ENCODE peak calls at places on chromosome 15, in seven cellular contexts. Q is fibroblast of lung, V is mesenchymal stem cell, F is IMR-90, L is GM12878, G is HCT116, B is neural progenitor cell. W is an unnamed sample.

GRCh38 chr15:68340711-68341671 is 63.4 kb downstream of the FEM1B start:
- DNase-seq in Q (peak; percentile 29), V (peak; percentile 62), F (no peak), L (no peak), G (no peak), B (no peak), W (no peak)

GRCh38 chr15:67618312-67618711 is 75.8 kb downstream of the MAP2K5 start:
- DNase-seq in Q (no peak), V (no peak), F (no peak), L (no peak), G (no peak), B (no peak), W (no peak)

GRCh38 chr15:59622289-59622688 is 10.7 kb downstream of the GCNT3 start:
- DNase-seq in Q (peak; percentile 43), V (peak; percentile 47), F (peak; percentile 34), L (no peak), G (peak; percentile 42), B (peak; percentile 55), W (peak; percentile 80)

GRCh38 chr15:43516801-43517353 is 531 bp upstream of the MAP1A start:
- DNase-seq in Q (peak; percentile 80), V (peak; percentile 76), F (peak; percentile 68), L (no peak), G (no peak), B (no peak), W (no peak)

GRCh38 chr15:81133782-81134461 is at the start of gene CFAP161:
- DNase-seq in Q (peak; percentile 69), V (peak; percentile 59), F (peak; percentile 69), L (no peak), G (peak; percentile 42), B (peak; percentile 97), W (peak; percentile 63)

GRCh38 chr15:99279783-99280307 is 28.6 kb downstream of the LRRC28 start:
- DNase-seq in Q (no peak), V (no peak), F (no peak), L (no peak), G (no peak), B (no peak), W (no peak)

GRCh38 chr15:65532738-65533051 is 2.4 kb downstream of the HACD3 start:
- DNase-seq in Q (peak; percentile 65), V (peak; percentile 85), F (peak; percentile 88), L (no peak), G (no peak), B (no peak), W (no peak)

GRCh38 chr15:100740105-100740504 is 137.7 kb downstream of the ASB7 start:
- DNase-seq in Q (no peak), V (peak; percentile 81), F (peak; percentile 90), L (no peak), G (no peak), B (no peak), W (no peak)

GRCh38 chr15:65957451-65957850 is 88.2 kb downstream of the RAB11A start:
- DNase-seq in Q (no peak), V (no peak), F (no peak), L (no peak), G (no peak), B (no peak), W (no peak)

GRCh38 chr15:56984681-56985515 is 66.5 kb downstream of the TCF12 start:
- DNase-seq in Q (peak; percentile 51), V (no peak), F (peak; percentile 48), L (no peak), G (no peak), B (no peak), W (no peak)

GRCh38 chr15:90465140-90465929 is 64.4 kb upstream of the CRTC3 start:
- DNase-seq in Q (peak; percentile 85), V (peak; percentile 60), F (peak; percentile 81), L (no peak), G (no peak), B (no peak), W (no peak)

GRCh38 chr15:60350121-60350520 is 47.7 kb downstream of the ANXA2 start:
- DNase-seq in Q (no peak), V (no peak), F (no peak), L (no peak), G (no peak), B (no peak), W (no peak)

GRCh38 chr15:73956276-73957086 is 30.2 kb downstream of the LOXL1 start:
- DNase-seq in Q (peak; percentile 98), V (peak; percentile 78), F (peak; percentile 92), L (no peak), G (peak; percentile 79), B (no peak), W (no peak)

GRCh38 chr15:64279131-64279530 is 76.8 kb downstream of the CSNK1G1 start:
- DNase-seq in Q (peak; percentile 54), V (no peak), F (peak; percentile 49), L (no peak), G (no peak), B (no peak), W (no peak)

GRCh38 chr15:64730151-64730550 is 45.2 kb downstream of the RBPMS2 start:
- DNase-seq in Q (no peak), V (no peak), F (no peak), L (no peak), G (no peak), B (no peak), W (no peak)

GRCh38 chr15:42056934-42057743 is 36.3 kb upstream of the PLA2G4E start:
- DNase-seq in Q (peak; percentile 66), V (peak; percentile 86), F (peak; percentile 62), L (no peak), G (peak; percentile 95), B (peak; percentile 94), W (peak; percentile 88)

GRCh38 chr15:82113116-82113715 is 67.4 kb upstream of the MEX3B start:
- DNase-seq in Q (peak; percentile 29), V (no peak), F (no peak), L (no peak), G (no peak), B (no peak), W (no peak)

GRCh38 chr15:80418892-80419537 is 14.8 kb downstream of the ARNT2 start:
- DNase-seq in Q (peak; percentile 53), V (peak; percentile 48), F (peak; percentile 72), L (no peak), G (peak; percentile 34), B (peak; percentile 69), W (no peak)

GRCh38 chr15:87597346-87598052 is 659.0 kb downstream of the NTRK3 start:
- DNase-seq in Q (no peak), V (peak; percentile 32), F (no peak), L (no peak), G (no peak), B (no peak), W (no peak)

GRCh38 chr15:74193305-74193718 is 9.3 kb downstream of the STRA6 start:
- DNase-seq in Q (peak; percentile 97), V (peak; percentile 80), F (peak; percentile 91), L (peak; percentile 37), G (peak; percentile 78), B (no peak), W (no peak)

GRCh38 chr15:34914316-34914715 is 55.2 kb downstream of the AQR start:
- DNase-seq in Q (no peak), V (no peak), F (no peak), L (no peak), G (no peak), B (no peak), W (no peak)

DNA sequence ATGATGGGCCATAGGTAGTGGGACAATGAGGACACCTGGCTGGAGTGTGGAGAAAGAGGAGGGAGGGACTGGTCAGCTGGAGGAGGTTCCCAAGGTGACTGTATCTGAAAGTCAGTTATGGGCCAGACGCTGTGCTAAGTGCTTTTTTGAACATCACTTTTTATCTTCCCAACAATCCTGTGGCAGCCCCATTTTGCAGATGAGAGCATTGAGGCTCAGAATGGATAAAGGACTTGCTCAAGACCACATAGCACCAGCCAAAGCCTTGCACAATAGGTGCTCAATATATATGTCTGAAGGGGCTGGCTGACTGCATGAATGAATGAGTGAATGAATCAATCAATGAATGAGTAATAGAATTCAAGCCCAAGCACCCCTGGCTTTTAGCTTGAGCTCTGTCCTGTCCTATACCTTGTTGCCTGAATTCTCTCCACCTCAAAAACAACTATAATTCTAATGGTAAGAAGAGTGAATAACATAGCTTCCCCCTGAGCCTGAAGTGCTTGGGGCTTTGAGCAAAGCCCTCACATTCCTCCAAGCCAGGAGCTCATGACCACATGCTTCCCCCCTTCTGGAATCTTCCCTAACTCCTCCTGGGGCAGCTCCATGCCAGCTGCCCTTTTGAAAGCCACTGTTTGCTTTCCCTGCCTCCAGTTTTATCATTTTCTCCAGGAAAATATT is 150.9 kb downstream of the RPLP1 start:
- DNase-seq in Q (no peak), V (no peak), F (no peak), L (no peak), G (no peak), B (no peak), W (no peak)
- H3K9ac ChIP-seq in Q (no peak overlapping the region), V (no peak overlapping the region), F (no peak overlapping the region), L (no peak overlapping the region), G (no peak overlapping the region), B (no peak overlapping the region), W (no peak overlapping the region)

DNA sequence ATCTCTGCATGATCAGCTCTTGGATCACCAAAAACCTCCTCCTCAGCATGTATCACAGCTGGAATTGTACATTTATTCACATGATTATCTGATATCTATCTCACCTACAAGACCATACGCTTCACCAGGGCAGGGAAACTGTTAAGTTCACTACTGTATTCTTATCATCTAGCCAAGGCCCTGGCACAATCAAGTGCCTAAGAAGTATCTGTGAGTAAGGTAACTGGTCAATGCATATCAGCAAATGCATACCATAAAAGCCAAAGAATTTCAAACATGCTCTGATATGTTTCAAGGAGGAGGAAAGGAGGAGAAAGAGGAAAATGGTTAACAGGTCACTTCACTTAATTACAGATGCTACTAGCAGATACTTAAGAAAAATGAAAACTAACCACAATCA is 158.4 kb downstream of the LIPC start:
- DNase-seq in Q (peak; percentile 56), V (no peak), F (no peak), L (no peak), G (no peak), B (no peak), W (no peak)
- H3K27ac ChIP-seq in Q (no peak overlapping the region), V (no peak overlapping the region), F (no peak overlapping the region), L (no peak overlapping the region), G (no peak overlapping the region), B (no peak overlapping the region), W (no peak overlapping the region)

DNA sequence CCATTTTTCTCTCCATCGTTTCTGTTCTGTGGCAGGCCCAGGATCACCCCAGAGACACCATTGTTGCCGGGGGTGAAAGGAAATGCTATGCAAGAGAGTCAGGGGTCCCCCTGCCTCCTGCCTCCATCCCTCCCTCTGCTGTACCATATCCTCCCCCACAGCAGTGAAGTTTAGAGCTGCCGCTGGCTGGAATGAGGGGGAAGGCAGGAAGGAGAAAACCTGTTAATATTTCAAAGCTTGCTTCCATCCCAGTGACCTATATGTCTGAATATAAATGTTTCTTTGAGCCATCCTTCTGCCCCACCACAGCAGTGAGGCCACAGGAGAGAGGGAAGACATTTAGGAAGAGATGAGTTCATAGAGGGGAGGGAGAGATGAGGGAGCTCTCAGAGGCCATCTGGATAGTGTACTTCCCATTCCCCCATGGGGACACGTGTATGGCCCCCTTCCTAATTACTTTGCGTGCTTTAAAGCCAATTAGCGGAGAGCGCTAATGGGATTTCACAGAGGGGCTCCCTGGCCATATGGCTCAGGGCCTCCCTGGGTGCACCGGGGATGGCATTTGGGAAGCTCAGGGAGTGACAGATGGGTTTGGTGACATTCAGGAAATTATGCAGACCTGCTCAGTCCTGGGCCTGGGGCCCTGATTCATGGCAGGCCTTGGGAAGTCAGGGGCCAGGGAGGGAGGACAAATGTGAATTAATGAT is 40.4 kb upstream of the CHRNB4 start:
- DNase-seq in Q (no peak), V (no peak), F (no peak), L (no peak), G (no peak), B (peak; percentile 76), W (no peak)
- H3K4me1 ChIP-seq in Q (no peaks in the 10 kb centered on the region), V (no peaks in the 10 kb centered on the region), F (no peaks in the 10 kb centered on the region), L (peaks cover 15% of the 10 kb centered on the region), G (peaks cover 11% of the 10 kb centered on the region), B (peaks cover 39% of the 10 kb centered on the region), W (no peaks in the 10 kb centered on the region)

GRCh38 chr15:92502930-92503329 is 109.2 kb downstream of the ST8SIA2 start:
- DNase-seq in Q (no peak), V (no peak), F (no peak), L (no peak), G (no peak), B (no peak), W (no peak)
- H3K9ac ChIP-seq in Q (no peak overlapping the region), V (no peak overlapping the region), F (no peak overlapping the region), L (no peak overlapping the region), G (no peak overlapping the region), B (no peak overlapping the region), W (no peak overlapping the region)